ENCODE peak calls at places on chromosomes 7 and 10, in ten cellular contexts. A is breast epithelium, Q is kidney, F is cardiac muscle cell, L is ascending aorta, D is ovary, B is spleen, M is AG04450, N is mucosa of descending colon, O is left ventricle myocardium inferior. K is an unnamed sample.

GRCh38 chr7:6172331-6173295 is 99.8 kb downstream of the CYTH3 start:
- DNase-seq in A (no peak), Q (no peak), O (no peak), B (no peak), L (no peak), D (no peak), M (no peak), F (peak; percentile 12), N (no peak), K (no peak)

GRCh38 chr7:9091282-9091681 is 657.9 kb downstream of the NXPH1 start:
- DNase-seq in M (no peak), L (no peak), F (no peak), B (no peak), A (no peak), Q (no peak), D (no peak), O (no peak), N (no peak), K (no peak)

GRCh38 chr7:27147211-27148030 is at the start of gene HOXA6:
- DNase-seq in O (no peak), M (no peak), N (peak; percentile 73), A (peak; percentile 89), F (no peak), L (no peak), D (peak; percentile 45), B (peak; percentile 80), Q (peak; percentile 95), K (peak; percentile 91)

GRCh38 chr7:143510854-143511592 is 33.4 kb downstream of the TAS2R41 start:
- DNase-seq in M (no peak), F (no peak), L (no peak), B (no peak), O (no peak), D (no peak), Q (peak; percentile 64), A (no peak), N (peak; percentile 31), K (peak; percentile 79)

GRCh38 chr7:83821866-83822265 is 172.9 kb upstream of the SEMA3E start:
- DNase-seq in D (no peak), F (no peak), N (no peak), O (no peak), B (no peak), A (no peak), Q (no peak), M (no peak), L (no peak), K (no peak)

GRCh38 chr7:26912351-26912750 is 48.0 kb upstream of the SKAP2 start:
- DNase-seq in N (no peak), L (no peak), D (no peak), B (no peak), A (no peak), F (no peak), M (no peak), Q (no peak), O (no peak), K (no peak)

GRCh38 chr7:99384523-99384922 is 10.0 kb downstream of the ARPC1B start:
- DNase-seq in L (no peak), N (no peak), M (no peak), O (no peak), Q (no peak), B (no peak), F (no peak), D (no peak), A (no peak), K (no peak)

GRCh38 chr7:74412061-74412460 is 41.6 kb upstream of the GTF2IRD1 start:
- DNase-seq in L (no peak), M (no peak), Q (peak; percentile 1), O (no peak), N (no peak), F (no peak), B (no peak), D (no peak), A (no peak), K (no peak)

GRCh38 chr10:36721851-36722250 is 403.5 kb upstream of the ANKRD30A start:
- DNase-seq in N (no peak), Q (no peak), O (no peak), B (no peak), L (no peak), D (no peak), A (no peak), F (peak; percentile 6), M (no peak), K (no peak)

GRCh38 chr7:36079446-36080025 is 73.5 kb upstream of the EEPD1 start:
- DNase-seq in O (no peak), D (no peak), Q (no peak), M (no peak), A (no peak), L (no peak), B (no peak), F (no peak), N (no peak), K (no peak)

GRCh38 chr7:69953319-69954067 is 355.2 kb downstream of the AUTS2 start:
- DNase-seq in N (no peak), A (no peak), L (no peak), Q (no peak), B (no peak), M (no peak), O (no peak), F (no peak), D (no peak), K (no peak)

GRCh38 chr10:12868229-12868628 is 133.3 kb downstream of the CCDC3 start:
- DNase-seq in Q (no peak), O (no peak), A (no peak), M (no peak), F (no peak), D (no peak), L (no peak), B (no peak), N (no peak), K (no peak)

GRCh38 chr10:110378533-110379108 is 73.9 kb upstream of the SMNDC1 start:
- DNase-seq in B (no peak), N (no peak), L (no peak), Q (no peak), D (no peak), A (no peak), M (no peak), F (no peak), O (no peak), K (no peak)

GRCh38 chr10:74750848-74751274 is 75.5 kb upstream of the KAT6B start:
- DNase-seq in N (no peak), A (no peak), M (no peak), O (no peak), F (no peak), B (no peak), L (no peak), D (no peak), Q (no peak), K (no peak)

GRCh38 chr10:119313645-119314044 is 106.3 kb downstream of the GRK5 start:
- DNase-seq in A (no peak), Q (no peak), M (no peak), L (no peak), N (no peak), D (no peak), F (no peak), O (no peak), B (no peak), K (no peak)

GRCh38 chr7:96285579-96285978 is 36.3 kb downstream of the SLC25A13 start:
- DNase-seq in L (no peak), F (no peak), Q (no peak), N (no peak), D (no peak), A (no peak), O (no peak), M (no peak), B (no peak), K (no peak)

GRCh38 chr10:89352039-89352597 is 24.3 kb downstream of the IFIT3 start:
- DNase-seq in Q (peak; percentile 80), F (peak; percentile 97), N (no peak), D (no peak), B (no peak), A (peak; percentile 21), O (no peak), L (no peak), M (peak; percentile 85), K (peak; percentile 63)

GRCh38 chr7:23833405-23833804 is 123.4 kb downstream of the STK31 start:
- DNase-seq in D (no peak), O (no peak), M (no peak), F (no peak), B (no peak), Q (no peak), A (no peak), L (no peak), N (no peak), K (no peak)
- H3K9me3 ChIP-seq in D (no peaks in the 10 kb centered on the region), O (peaks cover 71% of the 10 kb centered on the region), M (peaks cover 7% of the 10 kb centered on the region), F (peaks cover 6% of the 10 kb centered on the region), B (peaks cover 16% of the 10 kb centered on the region), Q (peaks cover 11% of the 10 kb centered on the region), A (peaks cover 50% of the 10 kb centered on the region), L (no peaks in the 10 kb centered on the region), N (peaks cover 36% of the 10 kb centered on the region), K (peaks cover 14% of the 10 kb centered on the region)

GRCh38 chr7:65731562-65732035 is 141.3 kb upstream of the VKORC1L1 start:
- DNase-seq in D (no peak), N (peak; percentile 60), A (no peak), Q (no peak), O (peak; percentile 18), F (peak; percentile 38), L (no peak), M (no peak), B (no peak), K (peak; percentile 50)
- TF ChIP-seq CTCF in D (no peak), N (no peak), A (no peak), Q (peak; percentile 3), O (no peak), F (peak; percentile 42), L (no peak), M (peak; percentile 41), B (no peak), K (peak; percentile 41)

DNA sequence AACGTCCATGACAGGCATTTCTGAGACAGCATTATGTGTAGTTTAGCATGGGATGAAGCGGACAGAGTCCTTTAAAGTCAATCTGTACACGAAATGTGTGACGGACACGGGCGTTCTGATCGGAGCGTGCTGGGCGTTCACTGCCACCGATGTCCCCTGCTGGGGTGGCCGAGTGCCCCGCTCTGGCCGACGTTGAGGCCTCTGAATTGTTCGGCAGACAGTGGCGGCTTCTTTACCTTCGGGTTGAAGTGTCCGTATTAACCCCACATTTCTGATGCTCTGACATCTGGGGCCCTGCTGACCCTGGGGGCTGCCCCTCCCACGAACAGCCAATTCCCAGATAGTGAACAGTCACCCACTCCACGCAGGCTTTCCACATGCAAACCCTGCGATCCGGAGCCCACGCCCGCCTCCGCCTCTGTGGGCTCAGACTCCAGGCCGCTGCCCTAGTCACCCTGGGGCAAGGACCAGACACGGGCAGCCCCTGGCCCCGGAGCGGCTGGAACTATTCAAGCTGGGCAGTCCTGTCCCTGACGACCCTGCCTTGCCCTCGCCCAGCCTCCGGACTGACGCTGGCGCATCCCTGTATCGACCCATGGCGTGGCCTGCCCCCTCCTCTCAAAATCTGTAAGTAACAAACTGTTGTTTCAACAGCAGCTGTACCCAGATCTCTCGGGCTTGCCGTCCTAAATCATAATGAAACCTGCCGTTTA is 445.7 kb downstream of the PTPRN2 start:
- DNase-seq in N (no peak), F (no peak), B (no peak), A (no peak), L (no peak), M (no peak), Q (peak; percentile 73), D (no peak), O (no peak), K (no peak)
- H3K9me3 ChIP-seq in N (peaks cover 7% of the 10 kb centered on the region), F (no peaks in the 10 kb centered on the region), B (no peaks in the 10 kb centered on the region), A (peaks cover 43% of the 10 kb centered on the region), L (no peaks in the 10 kb centered on the region), M (peaks cover 98% of the 10 kb centered on the region), Q (no peaks in the 10 kb centered on the region), D (no peaks in the 10 kb centered on the region), O (peaks cover 22% of the 10 kb centered on the region), K (no peaks in the 10 kb centered on the region)

DNA sequence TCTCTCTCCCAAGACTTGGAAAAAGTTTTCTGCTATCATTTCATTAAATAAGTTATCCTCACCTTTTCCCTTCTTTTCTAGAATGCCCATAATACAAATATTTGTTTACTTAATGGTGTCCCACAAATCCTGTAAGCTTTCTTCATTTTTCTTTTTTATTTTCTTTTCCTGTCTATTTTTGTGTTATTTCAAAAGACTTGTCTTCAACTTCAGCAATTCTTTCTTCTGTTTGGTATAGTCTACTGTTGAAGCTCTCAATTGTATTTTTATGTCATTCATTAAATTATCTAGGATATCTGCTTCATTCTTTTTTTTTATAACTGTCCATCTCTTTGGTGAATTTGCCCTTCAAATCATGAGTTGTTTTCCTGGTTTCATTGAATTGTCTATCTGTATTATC is 25.1 kb upstream of the PLA2G12B start:
- DNase-seq in L (no peak), N (no peak), D (no peak), O (no peak), A (no peak), F (no peak), M (no peak), Q (no peak), B (no peak), K (no peak)
- TF ChIP-seq CTCF in L (no peak), N (no peak), D (no peak), O (no peak), A (no peak), F (no peak), M (no peak), Q (no peak), B (no peak), K (no peak)

K was measured in upper lobe of left lung.